ENCODE peak calls at places on chromosomes 13 and 19, in four cellular contexts. K is cardiac fibroblast, F is Calu3, S is ovary. B is an unnamed sample.

GRCh38 chr13:108495686-108496363 is 133.6 kb upstream of the MYO16 start:
- DNase-seq in F (no peak), S (no peak), K (no peak), B (no peak)

GRCh38 chr19:49503582-49503962 is 7.3 kb downstream of the RPS11 start:
- DNase-seq in K (no peak), F (no peak), S (no peak), B (no peak)

GRCh38 chr19:49896863-49897621 is at the start of gene IL4I1:
- DNase-seq in S (no peak), F (peak; percentile 63), K (peak; percentile 40), B (peak; percentile 51)

GRCh38 chr13:80436571-80437169 is 95.7 kb upstream of the SPRY2 start:
- DNase-seq in K (peak; percentile 74), F (no peak), S (no peak), B (no peak)

GRCh38 chr13:41054919-41055619 is 6.2 kb upstream of the WBP4 start:
- DNase-seq in K (no peak), S (no peak), F (no peak), B (no peak)

GRCh38 chr13:51728972-51729371 is 75.0 kb downstream of the DHRS12 start:
- DNase-seq in F (no peak), S (no peak), K (peak; percentile 88), B (no peak)

GRCh38 chr19:17888260-17888659 is 16.5 kb downstream of the SLC5A5 start:
- DNase-seq in K (no peak), F (no peak), S (no peak), B (no peak)

GRCh38 chr19:58381460-58382220 is 810 bp upstream of the ZNF837 start:
- DNase-seq in S (peak; percentile 53), F (no peak), K (no peak), B (no peak)

GRCh38 chr19:48509467-48510194 is 2.0 kb downstream of the LMTK3 start:
- DNase-seq in S (no peak), K (no peak), F (no peak), B (no peak)

GRCh38 chr19:3192684-3193083 is 7.0 kb downstream of the NCLN start:
- DNase-seq in S (no peak), F (no peak), K (no peak), B (no peak)

GRCh38 chr13:80341771-80342271 is 895 bp upstream of the SPRY2 start:
- DNase-seq in K (peak; percentile 65), F (peak; percentile 6), S (peak; percentile 57), B (no peak)

GRCh38 chr13:113390874-113391497 is 27.1 kb upstream of the GRTP1 start:
- DNase-seq in F (no peak), K (no peak), S (no peak), B (no peak)

GRCh38 chr19:41886761-41887710 is 4.1 kb downstream of the ARHGEF1 start:
- DNase-seq in F (no peak), S (no peak), K (no peak), B (peak; percentile 69)

GRCh38 chr13:92823059-92823458 is 403.5 kb upstream of the GPC6 start:
- DNase-seq in S (no peak), K (no peak), F (no peak), B (no peak)

GRCh38 chr19:31658993-31659896 is 310.0 kb upstream of the TSHZ3 start:
- DNase-seq in K (no peak), F (no peak), S (no peak), B (no peak)

GRCh38 chr13:110641055-110642015 is 26.0 kb downstream of the NAXD start:
- DNase-seq in S (peak; percentile 77), F (no peak), K (peak; percentile 27), B (no peak)

B was measured in activated effector memory CD4-positive, alpha-beta T cell treated with Interleukin-2 at 50 U/mL for 16 hours.